ENCODE peak calls at places on chromosomes 13 and 19, in six cellular contexts. One of them, this sample, is unnamed.

GRCh38 chr19:46368116-46368515 is 21.2 kb downstream of the PPP5C start:
- DNase-seq in HCT116: no peak
- DNase-seq in OCI-LY7: no peak
- DNase-seq in neural progenitor cell: no peak
- DNase-seq in hepatocyte: no peak
- DNase-seq in SK-N-SH: no peak
- DNase-seq in this sample: no peak

GRCh38 chr13:109610517-109610916 is 175.9 kb downstream of the IRS2 start:
- DNase-seq in HCT116: peak
- DNase-seq in OCI-LY7: peak
- DNase-seq in neural progenitor cell: peak
- DNase-seq in hepatocyte: peak
- DNase-seq in SK-N-SH: peak
- DNase-seq in this sample: peak

GRCh38 chr19:5953034-5953589 is 24.8 kb downstream of the RANBP3 start:
- DNase-seq in HCT116: no peak
- DNase-seq in OCI-LY7: no peak
- DNase-seq in neural progenitor cell: no peak
- DNase-seq in hepatocyte: no peak
- DNase-seq in SK-N-SH: no peak
- DNase-seq in this sample: no peak

GRCh38 chr19:2375341-2376121 is 15.5 kb downstream of the TMPRSS9 start:
- DNase-seq in HCT116: no peak
- DNase-seq in OCI-LY7: peak
- DNase-seq in neural progenitor cell: no peak
- DNase-seq in hepatocyte: no peak
- DNase-seq in SK-N-SH: no peak
- DNase-seq in this sample: no peak

GRCh38 chr19:40927567-40927966 is 45.5 kb upstream of the CYP2A7 start:
- DNase-seq in HCT116: no peak
- DNase-seq in OCI-LY7: no peak
- DNase-seq in neural progenitor cell: no peak
- DNase-seq in hepatocyte: no peak
- DNase-seq in SK-N-SH: no peak
- DNase-seq in this sample: no peak

GRCh38 chr13:109228211-109228610 is 558.2 kb downstream of the IRS2 start:
- DNase-seq in HCT116: no peak
- DNase-seq in OCI-LY7: no peak
- DNase-seq in neural progenitor cell: no peak
- DNase-seq in hepatocyte: no peak
- DNase-seq in SK-N-SH: no peak
- DNase-seq in this sample: no peak

GRCh38 chr13:110136660-110137585 is 170.0 kb downstream of the COL4A1 start:
- DNase-seq in HCT116: no peak
- DNase-seq in OCI-LY7: no peak
- DNase-seq in neural progenitor cell: peak
- DNase-seq in hepatocyte: no peak
- DNase-seq in SK-N-SH: no peak
- DNase-seq in this sample: peak

GRCh38 chr13:44759723-44760360 is 183.7 kb upstream of the TSC22D1 start:
- DNase-seq in HCT116: no peak
- DNase-seq in OCI-LY7: no peak
- DNase-seq in neural progenitor cell: no peak
- DNase-seq in hepatocyte: peak
- DNase-seq in SK-N-SH: no peak
- DNase-seq in this sample: no peak

GRCh38 chr19:54464624-54465266 is 1.2 kb upstream of the LENG9 start:
- DNase-seq in HCT116: peak
- DNase-seq in OCI-LY7: peak
- DNase-seq in neural progenitor cell: peak
- DNase-seq in hepatocyte: peak
- DNase-seq in SK-N-SH: peak
- DNase-seq in this sample: peak

GRCh38 chr13:26459276-26460131 is 98.0 kb upstream of the WASF3 start:
- DNase-seq in HCT116: no peak
- DNase-seq in OCI-LY7: no peak
- DNase-seq in neural progenitor cell: no peak
- DNase-seq in hepatocyte: no peak
- DNase-seq in SK-N-SH: no peak
- DNase-seq in this sample: no peak

GRCh38 chr19:1254081-1254527 is 5.7 kb downstream of the MIDN start:
- DNase-seq in HCT116: no peak
- DNase-seq in OCI-LY7: no peak
- DNase-seq in neural progenitor cell: no peak
- DNase-seq in hepatocyte: no peak
- DNase-seq in SK-N-SH: no peak
- DNase-seq in this sample: no peak

GRCh38 chr13:79463604-79464003 is 17.4 kb upstream of the NDFIP2 start:
- DNase-seq in HCT116: no peak
- DNase-seq in OCI-LY7: no peak
- DNase-seq in neural progenitor cell: no peak
- DNase-seq in hepatocyte: no peak
- DNase-seq in SK-N-SH: no peak
- DNase-seq in this sample: no peak
- TF ChIP-seq EZH2phosphoT487 in HCT116: no peak
- TF ChIP-seq EZH2phosphoT487 in OCI-LY7: no peak
- TF ChIP-seq EZH2phosphoT487 in neural progenitor cell: no peak
- TF ChIP-seq EZH2phosphoT487 in hepatocyte: no peak
- TF ChIP-seq EZH2phosphoT487 in SK-N-SH: no peak
- TF ChIP-seq EZH2phosphoT487 in this sample: no peak

DNA sequence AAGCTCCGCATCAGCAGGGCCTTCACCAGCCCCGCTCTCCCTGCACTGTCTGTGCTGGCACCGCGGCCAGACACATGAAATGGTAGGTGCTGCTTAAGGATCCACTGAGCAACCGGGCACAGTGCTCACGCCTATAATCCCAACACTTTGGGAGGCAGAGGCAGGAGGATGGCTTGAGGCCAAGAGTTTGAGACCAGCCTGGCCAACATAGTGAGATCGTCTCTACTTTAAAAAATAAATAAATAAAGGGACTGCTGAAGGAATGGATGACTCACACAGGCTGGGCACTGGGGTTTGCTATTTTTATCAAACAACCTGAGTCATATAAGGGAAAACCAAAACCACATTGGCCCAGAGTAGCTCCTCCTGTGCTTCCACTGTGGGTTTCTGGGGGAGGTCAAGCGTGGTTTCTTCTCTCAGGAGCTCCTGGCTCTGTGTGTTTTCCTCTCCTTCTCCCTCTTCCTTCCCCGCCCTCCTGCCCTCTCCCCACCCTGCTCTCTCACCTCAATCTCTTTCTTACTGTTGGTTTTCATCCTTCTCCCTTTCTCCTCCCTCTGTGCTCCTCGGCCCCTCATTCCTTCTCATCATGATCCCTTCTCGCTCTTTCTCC is 21.3 kb downstream of the VRK3 start:
- DNase-seq in HCT116: peak
- DNase-seq in OCI-LY7: no peak
- DNase-seq in neural progenitor cell: no peak
- DNase-seq in hepatocyte: peak
- DNase-seq in SK-N-SH: no peak
- DNase-seq in this sample: no peak
- TF ChIP-seq EZH2phosphoT487 in HCT116: no peak
- TF ChIP-seq EZH2phosphoT487 in OCI-LY7: no peak
- TF ChIP-seq EZH2phosphoT487 in neural progenitor cell: no peak
- TF ChIP-seq EZH2phosphoT487 in hepatocyte: no peak
- TF ChIP-seq EZH2phosphoT487 in SK-N-SH: no peak
- TF ChIP-seq EZH2phosphoT487 in this sample: no peak

GRCh38 chr19:11457831-11458230 is 22.4 kb downstream of the PRKCSH start:
- DNase-seq in HCT116: no peak
- DNase-seq in OCI-LY7: no peak
- DNase-seq in neural progenitor cell: no peak
- DNase-seq in hepatocyte: no peak
- DNase-seq in SK-N-SH: no peak
- DNase-seq in this sample: no peak
- TF ChIP-seq EZH2phosphoT487 in HCT116: no peak
- TF ChIP-seq EZH2phosphoT487 in OCI-LY7: no peak
- TF ChIP-seq EZH2phosphoT487 in neural progenitor cell: no peak
- TF ChIP-seq EZH2phosphoT487 in hepatocyte: no peak
- TF ChIP-seq EZH2phosphoT487 in SK-N-SH: no peak
- TF ChIP-seq EZH2phosphoT487 in this sample: no peak

GRCh38 chr13:100098445-100099116 is 9.7 kb downstream of the PCCA start:
- DNase-seq in HCT116: no peak
- DNase-seq in OCI-LY7: no peak
- DNase-seq in neural progenitor cell: no peak
- DNase-seq in hepatocyte: peak
- DNase-seq in SK-N-SH: no peak
- DNase-seq in this sample: no peak
- TF ChIP-seq EZH2phosphoT487 in HCT116: no peak
- TF ChIP-seq EZH2phosphoT487 in OCI-LY7: no peak
- TF ChIP-seq EZH2phosphoT487 in neural progenitor cell: no peak
- TF ChIP-seq EZH2phosphoT487 in hepatocyte: no peak
- TF ChIP-seq EZH2phosphoT487 in SK-N-SH: no peak
- TF ChIP-seq EZH2phosphoT487 in this sample: no peak

DNA sequence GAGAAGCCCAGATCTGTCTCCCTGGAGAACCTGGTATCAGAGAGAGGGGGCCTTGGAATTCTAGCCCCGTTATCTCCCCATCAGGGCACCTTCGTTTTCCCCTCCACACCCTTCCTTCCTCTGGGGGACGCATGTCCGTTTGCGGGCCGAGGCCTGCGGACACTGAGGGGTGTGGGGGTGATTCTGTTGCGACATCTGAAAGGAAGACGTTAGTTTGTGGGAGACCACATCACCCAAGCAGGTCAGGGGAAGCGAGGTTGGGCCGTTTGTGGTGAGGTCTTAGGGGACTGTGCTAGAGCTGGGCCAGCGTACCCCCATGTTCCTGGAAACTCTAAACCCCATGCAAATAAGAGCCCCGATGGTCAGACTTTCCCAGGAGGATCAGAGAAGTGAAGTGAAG is 3.7 kb upstream of the HSH2D start:
- DNase-seq in HCT116: no peak
- DNase-seq in OCI-LY7: no peak
- DNase-seq in neural progenitor cell: no peak
- DNase-seq in hepatocyte: no peak
- DNase-seq in SK-N-SH: no peak
- DNase-seq in this sample: no peak
- TF ChIP-seq EZH2phosphoT487 in HCT116: no peak
- TF ChIP-seq EZH2phosphoT487 in OCI-LY7: no peak
- TF ChIP-seq EZH2phosphoT487 in neural progenitor cell: no peak
- TF ChIP-seq EZH2phosphoT487 in hepatocyte: no peak
- TF ChIP-seq EZH2phosphoT487 in SK-N-SH: no peak
- TF ChIP-seq EZH2phosphoT487 in this sample: no peak

DNA sequence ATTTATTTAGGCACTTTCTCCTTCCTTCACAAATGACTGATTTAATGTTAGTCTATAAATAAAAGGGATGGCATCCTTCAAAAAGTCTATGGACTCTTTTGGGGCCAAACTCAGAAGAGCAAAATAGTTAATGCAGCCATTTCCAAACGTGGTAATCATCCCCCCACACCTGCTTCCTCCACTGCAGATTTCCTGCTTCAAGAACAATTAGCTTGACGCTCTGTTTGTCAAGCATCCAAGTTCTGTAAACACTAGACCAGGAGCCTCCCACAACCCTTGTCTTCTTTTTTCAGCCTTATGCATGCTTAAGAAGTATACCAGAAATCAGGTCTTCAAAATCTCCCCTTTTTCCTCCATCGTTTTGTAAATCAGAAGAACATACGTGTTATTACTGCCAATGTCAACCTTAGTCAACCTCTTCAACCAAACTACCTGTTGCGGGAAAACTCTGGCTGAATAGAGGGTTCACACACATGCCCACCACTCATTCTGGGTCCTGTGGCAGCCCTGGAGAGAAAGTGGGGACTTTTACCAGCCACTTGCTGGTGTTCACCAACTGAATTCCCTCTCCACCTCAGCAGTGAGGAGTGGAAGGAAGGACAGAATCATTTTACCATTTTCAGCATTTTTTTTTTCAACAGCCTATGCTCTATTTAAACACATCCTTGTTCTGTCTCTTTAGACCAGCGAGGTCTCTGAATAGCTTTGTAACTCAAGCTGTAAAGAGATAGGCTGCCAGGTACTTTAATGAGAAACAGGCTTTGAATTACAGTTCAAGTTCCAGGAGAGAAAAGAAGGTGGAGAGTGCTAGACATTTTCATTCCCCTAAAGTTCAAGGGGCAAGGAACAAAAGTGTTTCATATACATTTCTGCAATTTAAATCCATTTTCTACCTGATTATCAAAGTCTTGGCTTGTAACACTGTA is 39.1 kb downstream of the EFNB2 start:
- DNase-seq in HCT116: no peak
- DNase-seq in OCI-LY7: no peak
- DNase-seq in neural progenitor cell: no peak
- DNase-seq in hepatocyte: no peak
- DNase-seq in SK-N-SH: no peak
- DNase-seq in this sample: no peak
- TF ChIP-seq EZH2phosphoT487 in HCT116: no peak
- TF ChIP-seq EZH2phosphoT487 in OCI-LY7: no peak
- TF ChIP-seq EZH2phosphoT487 in neural progenitor cell: no peak
- TF ChIP-seq EZH2phosphoT487 in hepatocyte: no peak
- TF ChIP-seq EZH2phosphoT487 in SK-N-SH: no peak
- TF ChIP-seq EZH2phosphoT487 in this sample: no peak

GRCh38 chr19:51433092-51433491 is 15.7 kb upstream of the SIGLEC10 start:
- DNase-seq in HCT116: no peak
- DNase-seq in OCI-LY7: no peak
- DNase-seq in neural progenitor cell: no peak
- DNase-seq in hepatocyte: no peak
- DNase-seq in SK-N-SH: no peak
- DNase-seq in this sample: no peak

GRCh38 chr19:51440052-51440451 is 18.2 kb downstream of the SIGLEC8 start:
- DNase-seq in HCT116: no peak
- DNase-seq in OCI-LY7: no peak
- DNase-seq in neural progenitor cell: no peak
- DNase-seq in hepatocyte: no peak
- DNase-seq in SK-N-SH: no peak
- DNase-seq in this sample: no peak

GRCh38 chr19:51440846-51441409 is 17.3 kb downstream of the SIGLEC8 start:
- DNase-seq in HCT116: no peak
- DNase-seq in OCI-LY7: no peak
- DNase-seq in neural progenitor cell: no peak
- DNase-seq in hepatocyte: no peak
- DNase-seq in SK-N-SH: no peak
- DNase-seq in this sample: no peak

GRCh38 chr19:51441410-51442390 is 16.6 kb downstream of the SIGLEC8 start:
- DNase-seq in HCT116: no peak
- DNase-seq in OCI-LY7: peak
- DNase-seq in neural progenitor cell: no peak
- DNase-seq in hepatocyte: no peak
- DNase-seq in SK-N-SH: no peak
- DNase-seq in this sample: no peak

DNA sequence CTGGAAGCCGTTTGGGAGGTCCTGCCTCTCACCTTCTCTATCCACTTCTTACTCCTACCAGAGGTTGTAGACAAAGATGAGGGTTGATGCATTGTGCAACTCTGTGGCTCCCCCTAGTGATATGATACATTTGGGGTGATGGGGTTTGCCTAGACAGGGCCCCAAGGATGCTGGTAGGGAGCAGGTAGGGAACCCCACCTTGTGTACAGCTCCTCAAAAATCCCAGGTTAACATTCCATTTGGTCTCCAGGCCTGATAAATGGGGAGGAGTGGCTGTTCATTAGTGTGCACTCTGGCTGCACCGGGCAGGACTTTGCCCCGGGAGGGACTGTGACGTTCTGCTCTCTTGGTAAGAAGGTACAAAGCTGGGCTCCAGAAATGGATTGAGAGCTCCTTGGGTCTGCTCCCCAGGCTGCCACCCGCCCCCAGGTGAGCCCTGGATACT is 19.2 kb downstream of the SIGLEC8 start:
- DNase-seq in HCT116: no peak
- DNase-seq in OCI-LY7: peak
- DNase-seq in neural progenitor cell: peak
- DNase-seq in hepatocyte: no peak
- DNase-seq in SK-N-SH: no peak
- DNase-seq in this sample: peak
- TF ChIP-seq EZH2phosphoT487 in HCT116: no peak
- TF ChIP-seq EZH2phosphoT487 in OCI-LY7: no peak
- TF ChIP-seq EZH2phosphoT487 in neural progenitor cell: no peak
- TF ChIP-seq EZH2phosphoT487 in hepatocyte: no peak
- TF ChIP-seq EZH2phosphoT487 in SK-N-SH: no peak
- TF ChIP-seq EZH2phosphoT487 in this sample: no peak